ENCODE peak calls at places on chromosome 1, in four cellular contexts. I is HepG2, O is K562, Y is GM12878. L is an unnamed sample.

GRCh38 chr1:215146252-215146975 is 63.9 kb downstream of the KCNK2 start:
- DNase-seq in I (peak), O (no peak), Y (no peak), L (no peak)

GRCh38 chr1:94012686-94013330 is 103.6 kb upstream of the GCLM start:
- DNase-seq in I (no peak), O (no peak), Y (no peak), L (no peak)

GRCh38 chr1:187038789-187039188 is 210.0 kb downstream of the PLA2G4A start:
- DNase-seq in I (no peak), O (no peak), Y (no peak), L (no peak)

GRCh38 chr1:224175615-224176014 is 7.4 kb upstream of the DEGS1 start:
- DNase-seq in O (no peak), Y (no peak), I (no peak), L (no peak)

GRCh38 chr1:18949689-18950414 is 6.6 kb downstream of the IFFO2 start:
- DNase-seq in O (no peak), Y (no peak), I (peak), L (no peak)

GRCh38 chr1:88985033-88985432 is 7.4 kb downstream of the KYAT3 start:
- DNase-seq in O (no peak), Y (no peak), I (peak), L (no peak)

GRCh38 chr1:78419309-78419708 is 71.5 kb upstream of the PTGFR start:
- DNase-seq in O (no peak), I (no peak), Y (no peak), L (no peak)

GRCh38 chr1:228647523-228648444 is 87.5 kb upstream of the RHOU start:
- DNase-seq in Y (no peak), O (peak), I (peak), L (peak)

GRCh38 chr1:228902781-228903572 is 167.7 kb downstream of the RHOU start:
- DNase-seq in I (peak), O (no peak), Y (no peak), L (no peak)

GRCh38 chr1:201530741-201531521 is 8.0 kb upstream of the NAV1 start:
- DNase-seq in Y (no peak), I (peak), O (peak), L (peak)

GRCh38 chr1:209689484-209689883 is 14.3 kb downstream of the G0S2 start:
- DNase-seq in O (no peak), I (no peak), Y (no peak), L (no peak)

GRCh38 chr1:1569341-1569740 is 5.3 kb downstream of the SSU72 start:
- DNase-seq in I (no peak), O (no peak), Y (no peak), L (no peak)

GRCh38 chr1:221439734-221440436 is 302.0 kb downstream of the DUSP10 start:
- DNase-seq in I (peak), O (no peak), Y (no peak), L (no peak)

GRCh38 chr1:170664828-170665617 is 1.1 kb downstream of the PRRX1 start:
- DNase-seq in O (no peak), Y (no peak), I (no peak), L (peak)

GRCh38 chr1:208731976-208732821 is 488.0 kb upstream of the PLXNA2 start:
- DNase-seq in I (no peak), O (no peak), Y (peak), L (no peak)

GRCh38 chr1:202237052-202237451 is 43.5 kb downstream of the LGR6 start:
- DNase-seq in O (peak), I (peak), Y (no peak), L (peak)

GRCh38 chr1:97143236-97143882 is 421.8 kb downstream of the PTBP2 start:
- DNase-seq in Y (no peak), I (no peak), O (no peak), L (no peak)

GRCh38 chr1:236717811-236718210 is 31.5 kb downstream of the ACTN2 start:
- DNase-seq in O (no peak), I (no peak), Y (no peak), L (no peak)

GRCh38 chr1:28893403-28894102 is 20.8 kb upstream of the EPB41 start:
- DNase-seq in O (peak), Y (no peak), I (no peak), L (peak)

GRCh38 chr1:232084584-232085223 is 458.1 kb downstream of the DISC1 start:
- DNase-seq in Y (no peak), O (no peak), I (no peak), L (peak)
- TF ChIP-seq FOXM1 in Y (no peak), O (no peak), I (no peak), L (no peak)

GRCh38 chr1:84888753-84889152 is 4.3 kb downstream of the LPAR3 start:
- DNase-seq in I (no peak), Y (no peak), O (no peak), L (no peak)
- TF ChIP-seq FOXK2 in I (no peak), Y (no peak), O (no peak), L (no peak)

GRCh38 chr1:24558902-24559791 is 3.3 kb downstream of the NCMAP start:
- DNase-seq in O (no peak), Y (no peak), I (peak), L (no peak)
- TF ChIP-seq FOXM1 in O (no peak), Y (no peak), I (no peak), L (no peak)

DNA sequence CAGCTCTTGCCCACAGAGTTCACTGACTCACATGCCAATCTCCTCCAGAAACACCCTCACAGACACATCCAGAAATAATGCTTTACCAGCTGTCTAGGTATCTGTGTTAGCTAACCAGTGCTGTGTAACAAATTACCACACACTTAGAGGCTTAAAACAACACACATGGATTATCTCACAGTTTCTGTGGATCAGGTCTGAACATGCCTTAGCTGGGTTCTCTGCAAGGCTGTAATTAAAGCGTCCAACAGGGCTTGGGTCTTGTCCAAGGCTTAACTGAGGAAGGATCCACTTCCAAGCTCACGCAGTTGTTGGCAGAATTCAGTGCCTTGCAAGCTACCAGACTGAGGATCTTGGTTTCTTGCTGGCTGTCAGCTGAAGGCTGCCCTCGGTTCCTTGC is 92.5 kb upstream of the RGS4 start:
- DNase-seq in O (no peak), Y (no peak), I (no peak), L (no peak)
- TF ChIP-seq FOXK2 in O (no peak), Y (no peak), I (no peak), L (no peak)

DNA sequence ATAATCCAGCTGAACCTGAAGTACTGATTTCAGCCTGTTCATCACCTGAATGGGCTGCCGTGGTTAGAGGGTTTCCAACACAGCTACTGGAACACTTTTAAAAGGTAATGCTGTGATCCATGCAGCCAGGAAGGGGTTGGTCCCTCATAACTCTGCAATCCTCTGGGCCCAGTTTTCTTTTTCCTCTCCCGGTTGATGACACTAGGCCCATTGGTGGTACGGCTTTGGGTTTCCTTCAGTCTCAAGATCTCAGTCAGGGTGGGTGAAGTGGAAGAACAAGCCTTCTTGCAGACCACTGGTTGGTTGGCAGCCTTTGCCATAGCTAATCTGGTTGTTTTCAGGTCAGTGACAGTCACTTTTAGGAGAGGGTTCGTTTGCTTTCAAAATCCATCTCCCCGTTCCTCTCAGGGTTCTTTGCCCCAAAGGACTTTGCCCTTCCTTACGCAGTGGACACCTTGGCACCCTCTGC is 502 bp upstream of the SLC35A3 start:
- DNase-seq in Y (no peak), I (no peak), O (peak), L (peak)
- TF ChIP-seq FOXM1 in Y (no peak), I (no peak), O (no peak), L (no peak)

GRCh38 chr1:169557131-169557530 is 29.1 kb downstream of the F5 start:
- DNase-seq in O (no peak), Y (no peak), I (no peak), L (no peak)
- TF ChIP-seq FOXK2 in O (no peak), Y (no peak), I (no peak), L (no peak)

GRCh38 chr1:33473900-33474299 is 1.5 kb downstream of the ZSCAN20 start:
- DNase-seq in I (no peak), O (no peak), Y (no peak), L (no peak)
- TF ChIP-seq FOXM1 in I (no peak), O (no peak), Y (no peak), L (no peak)

L was measured in HEK293T.